ENCODE peak calls at places on chromosomes 1 and 21, in five cellular contexts. Y, T, J, C and Q are unnamed samples.

GRCh38 chr1:192284927-192285326 is 31.9 kb upstream of the RGS21 start:
- DNase-seq in J (no peak), T (no peak), C (no peak), Y (no peak), Q (no peak)

GRCh38 chr1:15504436-15504835 is 19.6 kb downstream of the CASP9 start:
- DNase-seq in C (no peak), T (no peak), J (no peak), Y (no peak), Q (no peak)

GRCh38 chr21:42560517-42561179 is 47.0 kb downstream of the SLC37A1 start:
- DNase-seq in T (no peak), Y (no peak), J (peak), C (no peak), Q (no peak)

GRCh38 chr1:93959413-93959812 is 50.2 kb upstream of the GCLM start:
- DNase-seq in T (no peak), Y (no peak), J (no peak), C (no peak), Q (no peak)

GRCh38 chr21:39046236-39046911 is 136.9 kb downstream of the PSMG1 start:
- DNase-seq in Y (no peak), C (no peak), J (no peak), T (no peak), Q (no peak)

GRCh38 chr1:2231667-2232254 is 3.6 kb downstream of the SKI start:
- DNase-seq in C (peak), Y (peak), T (peak), J (peak), Q (peak)

GRCh38 chr1:216749219-216749618 is 26.0 kb upstream of the ESRRG start:
- DNase-seq in C (peak), J (no peak), Y (no peak), T (no peak), Q (no peak)

GRCh38 chr1:115980998-115981993 is 5.0 kb downstream of the SLC22A15 start:
- DNase-seq in Y (peak), T (no peak), C (no peak), J (peak), Q (peak)

GRCh38 chr1:202072211-202072610 is 50.5 kb upstream of the GPR37L1 start:
- DNase-seq in Y (no peak), T (no peak), J (peak), C (peak), Q (no peak)

GRCh38 chr1:204711103-204711946 is 25.8 kb upstream of the LRRN2 start:
- DNase-seq in C (no peak), J (no peak), T (no peak), Y (no peak), Q (no peak)

GRCh38 chr1:114023377-114023776 is 44.1 kb downstream of the OLFML3 start:
- DNase-seq in T (no peak), J (no peak), C (no peak), Y (no peak), Q (no peak)

GRCh38 chr1:94345148-94345721 is 73.0 kb upstream of the ABCD3 start:
- DNase-seq in Y (no peak), T (no peak), C (no peak), J (no peak), Q (peak)

GRCh38 chr1:214385428-214385827 is 104.5 kb downstream of the SMYD2 start:
- DNase-seq in Y (no peak), T (no peak), J (no peak), C (no peak), Q (no peak)

GRCh38 chr1:203099121-203099520 is 13.3 kb upstream of the MYOG start:
- DNase-seq in T (no peak), C (peak), J (no peak), Y (no peak), Q (no peak)

GRCh38 chr1:225409051-225409450 is 18.8 kb downstream of the LBR start:
- DNase-seq in Y (no peak), C (no peak), J (no peak), T (no peak), Q (no peak)

GRCh38 chr1:213087911-213088310 is 36.9 kb downstream of the RPS6KC1 start:
- DNase-seq in J (no peak), C (no peak), Y (no peak), T (no peak), Q (no peak)

GRCh38 chr1:39540504-39541031 is 36.0 kb downstream of the PABPC4 start:
- DNase-seq in C (peak), T (peak), Y (no peak), J (peak), Q (no peak)

GRCh38 chr1:229759037-229759435 is 133.0 kb downstream of the URB2 start:
- DNase-seq in J (no peak), C (no peak), Y (no peak), T (no peak), Q (no peak)

GRCh38 chr1:60037061-60037460 is 36.5 kb downstream of the C1orf87 start:
- DNase-seq in T (no peak), Y (no peak), C (no peak), J (no peak), Q (no peak)

GRCh38 chr1:25890249-25891034 is 14.9 kb upstream of the PAQR7 start:
- DNase-seq in C (peak), J (peak), T (no peak), Y (no peak), Q (no peak)

GRCh38 chr1:32780628-32781267 is 36.4 kb downstream of the YARS1 start:
- DNase-seq in Y (no peak), J (peak), T (no peak), C (no peak), Q (no peak)

GRCh38 chr1:212974735-212975606 is 24.6 kb downstream of the VASH2 start:
- DNase-seq in C (peak), Y (no peak), T (no peak), J (no peak), Q (no peak)

GRCh38 chr1:153195216-153195615 is 8.0 kb upstream of the LELP1 start:
- DNase-seq in J (no peak), Y (no peak), T (no peak), C (no peak), Q (no peak)

GRCh38 chr1:55547441-55547840 is 332.3 kb upstream of the USP24 start:
- DNase-seq in Y (no peak), C (no peak), T (no peak), J (no peak), Q (no peak)

GRCh38 chr1:91997607-91998195 is 32.1 kb upstream of the EPHX4 start:
- DNase-seq in T (no peak), C (no peak), Y (peak), J (no peak), Q (peak)

GRCh38 chr1:46364612-46365011 is 24.0 kb downstream of the NSUN4 start:
- DNase-seq in T (no peak), Y (no peak), J (no peak), C (no peak), Q (no peak)

GRCh38 chr1:204367956-204368355 is 8.2 kb upstream of the PLEKHA6 start:
- DNase-seq in Y (no peak), C (no peak), J (no peak), T (no peak), Q (no peak)

GRCh38 chr1:110068646-110069301 is 1.7 kb downstream of the ALX3 start:
- DNase-seq in T (no peak), J (no peak), Y (no peak), C (no peak), Q (no peak)

GRCh38 chr1:232704256-232704655 is 74.3 kb upstream of the SIPA1L2 start:
- DNase-seq in J (no peak), C (no peak), T (no peak), Y (no peak), Q (peak)

GRCh38 chr1:1625824-1626206 is 6.2 kb upstream of the MMP23B start:
- DNase-seq in C (no peak), J (no peak), T (no peak), Y (no peak), Q (no peak)

GRCh38 chr1:192445849-192446489 is 129.2 kb downstream of the RGS21 start:
- DNase-seq in J (peak), T (no peak), C (peak), Y (peak), Q (peak)

GRCh38 chr1:60833173-60833572 is 249.2 kb upstream of the NFIA start:
- DNase-seq in Y (no peak), C (no peak), J (peak), T (no peak), Q (no peak)

GRCh38 chr1:91349524-91349923 is 55.1 kb downstream of the HFM1 start:
- DNase-seq in T (no peak), J (no peak), Y (no peak), C (no peak), Q (peak)

GRCh38 chr1:154603317-154603716 is 4.7 kb downstream of the ADAR start:
- DNase-seq in J (no peak), Y (no peak), C (no peak), T (no peak), Q (no peak)

DNA sequence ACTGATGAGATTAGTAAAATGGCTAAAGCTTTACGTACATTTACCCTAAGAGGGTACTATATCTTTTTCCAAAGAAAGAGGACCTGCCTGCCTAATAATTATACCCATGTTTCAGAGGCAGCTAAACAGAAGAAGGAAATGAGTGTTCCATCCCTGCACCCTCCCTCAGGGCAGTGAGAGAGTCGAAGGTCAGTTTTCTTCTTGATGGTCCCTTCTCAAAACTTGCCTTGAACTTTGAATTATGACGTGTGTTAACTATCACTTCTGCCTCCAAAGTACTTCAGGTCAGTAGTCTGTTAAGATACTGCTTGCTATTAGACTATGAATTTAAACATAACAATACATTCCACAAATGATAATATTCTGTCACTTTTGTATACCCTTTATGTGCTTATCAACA is 294.8 kb upstream of the CHRM3 start:
- DNase-seq in T (no peak), J (no peak), Y (no peak), C (no peak), Q (no peak)
- TF ChIP-seq POLR2A in T (no peak), J (no peak), Y (no peak), C (no peak), Q (no peak)

DNA sequence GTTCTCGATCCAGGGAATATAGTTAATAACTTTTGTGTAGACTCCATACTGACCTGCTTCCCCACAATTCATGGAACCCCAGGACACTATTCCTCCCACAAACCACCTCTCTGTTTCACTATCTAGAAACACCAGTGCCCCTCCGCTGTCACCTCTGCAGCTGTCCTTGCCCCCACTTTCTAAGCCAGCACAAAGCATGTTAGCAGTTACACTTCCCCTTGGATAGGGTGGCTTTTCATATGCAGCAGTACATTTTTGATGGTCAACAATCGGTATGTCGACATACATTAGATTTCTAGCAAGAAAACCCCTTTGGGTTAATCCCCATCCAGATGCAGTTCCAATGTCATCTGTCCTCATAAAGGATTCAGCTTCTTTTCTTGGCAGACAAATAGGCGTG is 14.4 kb downstream of the TARDBP start:
- DNase-seq in Y (no peak), T (no peak), J (no peak), C (no peak), Q (no peak)
- TF ChIP-seq POLR2A in Y (no peak), T (no peak), J (no peak), C (no peak), Q (no peak)

GRCh38 chr1:180451504-180451903 is 50.9 kb downstream of the ACBD6 start:
- DNase-seq in Y (no peak), J (no peak), C (no peak), T (no peak), Q (no peak)
- TF ChIP-seq POLR2A in Y (no peak), J (no peak), C (no peak), T (no peak), Q (no peak)

DNA sequence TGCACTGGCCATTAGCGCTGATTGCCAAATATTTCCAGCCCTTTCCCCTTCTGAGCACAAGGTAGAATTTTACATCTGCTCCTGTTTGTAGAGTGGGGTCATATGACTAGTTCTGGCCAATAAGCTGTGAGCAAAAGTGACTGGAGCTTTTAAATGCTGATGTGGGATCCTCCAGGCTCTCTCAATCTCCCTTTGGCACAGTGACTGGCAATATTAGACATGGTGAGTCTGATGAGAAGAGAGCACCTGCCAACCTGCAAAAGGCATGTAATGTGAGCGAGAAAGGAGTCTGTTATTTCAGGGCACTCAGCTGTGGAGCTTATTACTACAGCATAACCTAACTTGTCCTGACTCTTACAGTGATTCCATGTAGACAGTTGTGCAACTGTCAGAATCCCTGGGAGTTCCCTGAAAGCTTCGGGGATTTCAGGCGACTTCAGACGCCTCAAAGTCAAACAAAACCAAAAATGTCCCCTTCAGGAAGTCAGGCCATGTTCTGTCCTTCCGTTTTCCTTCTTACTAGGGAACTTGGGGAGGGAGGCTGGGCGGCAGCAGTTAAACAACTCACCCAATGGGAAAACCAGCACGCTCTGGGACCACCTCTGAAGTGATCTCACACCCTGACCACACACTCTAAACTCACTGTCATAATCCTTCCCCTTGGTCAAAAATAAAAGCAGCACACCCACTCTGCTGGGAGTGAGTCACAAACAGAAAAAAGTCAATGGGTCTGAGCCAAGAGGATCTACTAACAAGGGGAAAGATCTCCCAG is 3.6 kb upstream of the RASSF5 start:
- DNase-seq in J (no peak), C (no peak), T (peak), Y (no peak), Q (peak)
- TF ChIP-seq POLR2A in J (no peak), C (no peak), T (no peak), Y (no peak), Q (no peak)